ENCODE peak calls at places on chromosomes 2 and 18, in ten cellular contexts. M, V, W, B, O, Y, X, R, N and I are unnamed samples.

GRCh38 chr2:26182887-26183630 is 10.2 kb downstream of the GAREM2 start:
- DNase-seq in M (no peak), V (no peak), W (no peak), B (no peak), O (no peak), Y (no peak), X (no peak), R (no peak), N (no peak), I (no peak)

GRCh38 chr2:38147333-38148121 is 71.6 kb upstream of the CYP1B1 start:
- DNase-seq in M (no peak), V (no peak), W (no peak), B (no peak), O (peak), Y (no peak), X (no peak), R (no peak), N (no peak), I (no peak)

GRCh38 chr18:12296087-12296403 is 12.0 kb upstream of the TUBB6 start:
- DNase-seq in M (no peak), V (no peak), W (no peak), B (no peak), O (peak), Y (no peak), X (no peak), R (no peak), N (no peak), I (no peak)

GRCh38 chr2:223959688-223960087 is 2.4 kb downstream of the MRPL44 start:
- DNase-seq in M (no peak), V (no peak), W (no peak), B (no peak), O (no peak), Y (no peak), X (no peak), R (no peak), N (no peak), I (no peak)

GRCh38 chr2:21395366-21395765 is 271.6 kb downstream of the TDRD15 start:
- DNase-seq in M (no peak), V (no peak), W (no peak), B (no peak), O (no peak), Y (no peak), X (no peak), R (no peak), N (no peak), I (no peak)

GRCh38 chr2:160871096-160871495 is 289.1 kb upstream of the TANK start:
- DNase-seq in M (no peak), V (no peak), W (no peak), B (no peak), O (no peak), Y (no peak), X (no peak), R (no peak), N (no peak), I (no peak)

GRCh38 chr18:61893304-61893970 is 630 bp upstream of the RNF152 start:
- DNase-seq in M (no peak), V (peak), W (no peak), B (peak), O (no peak), Y (peak), X (peak), R (peak), N (peak), I (no peak)

GRCh38 chr2:136006658-136007057 is 21.2 kb upstream of the DARS1 start:
- DNase-seq in M (no peak), V (no peak), W (no peak), B (no peak), O (peak), Y (no peak), X (no peak), R (no peak), N (no peak), I (no peak)

GRCh38 chr2:236527198-236527640 is 42.4 kb upstream of the ACKR3 start:
- DNase-seq in M (no peak), V (no peak), W (no peak), B (no peak), O (no peak), Y (no peak), X (no peak), R (no peak), N (no peak), I (no peak)

GRCh38 chr18:37956020-37956419 is 390.4 kb upstream of the CELF4 start:
- DNase-seq in M (no peak), V (no peak), W (no peak), B (no peak), O (no peak), Y (no peak), X (no peak), R (no peak), N (no peak), I (no peak)

GRCh38 chr18:28439870-28440269 is 262.9 kb upstream of the CDH2 start:
- DNase-seq in M (no peak), V (no peak), W (no peak), B (no peak), O (no peak), Y (no peak), X (no peak), R (no peak), N (no peak), I (no peak)

GRCh38 chr2:19488009-19488691 is 129.7 kb upstream of the OSR1 start:
- DNase-seq in M (no peak), V (peak), W (no peak), B (no peak), O (peak), Y (no peak), X (no peak), R (no peak), N (no peak), I (no peak)